ENCODE peak calls at places on chromosomes 7 and 10, in seven cellular contexts. W, P, J, Z, G, F and S are unnamed samples.

GRCh38 chr7:155872678-155873369 is 60.6 kb upstream of the SHH start:
- DNase-seq in P (no peak), Z (no peak), F (no peak), J (no peak), G (no peak), W (peak; percentile 25), S (no peak)

GRCh38 chr7:108449577-108449920 is 6.7 kb downstream of the NRCAM start:
- DNase-seq in W (no peak), P (no peak), J (no peak), F (no peak), G (no peak), Z (no peak), S (no peak)

GRCh38 chr10:71285180-71285545 is 33.9 kb upstream of the SLC29A3 start:
- DNase-seq in W (no peak), P (no peak), J (peak; percentile 36), Z (no peak), F (no peak), G (peak; percentile 47), S (no peak)

GRCh38 chr10:102535481-102536147 is 31.8 kb downstream of the SUFU start:
- DNase-seq in W (no peak), J (no peak), F (no peak), P (no peak), G (no peak), Z (no peak), S (no peak)

GRCh38 chr7:24718977-24719491 is 38.2 kb downstream of the GSDME start:
- DNase-seq in F (peak; percentile 67), Z (no peak), P (no peak), J (no peak), W (peak; percentile 42), G (no peak), S (no peak)

GRCh38 chr10:74810087-74810486 is 16.3 kb upstream of the KAT6B start:
- DNase-seq in F (no peak), Z (no peak), P (no peak), J (no peak), W (no peak), G (no peak), S (no peak)

GRCh38 chr7:32479574-32480200 is 10.5 kb downstream of the LSM5 start:
- DNase-seq in J (peak; percentile 35), P (peak; percentile 67), Z (no peak), F (no peak), W (no peak), G (peak; percentile 82), S (no peak)

GRCh38 chr7:151123485-151124204 is 37.4 kb downstream of the AGAP3 start:
- DNase-seq in G (peak; percentile 84), Z (peak; percentile 91), F (peak; percentile 34), P (peak; percentile 78), J (peak; percentile 82), W (peak; percentile 88), S (no peak)

GRCh38 chr10:120188950-120189349 is 268.1 kb upstream of the PLPP4 start:
- DNase-seq in J (no peak), G (no peak), W (no peak), Z (no peak), P (no peak), F (no peak), S (no peak)

GRCh38 chr7:138917771-138918170 is 63.4 kb downstream of the KIAA1549 start:
- DNase-seq in P (no peak), J (no peak), G (no peak), F (no peak), W (peak; percentile 35), Z (no peak), S (no peak)

DNA sequence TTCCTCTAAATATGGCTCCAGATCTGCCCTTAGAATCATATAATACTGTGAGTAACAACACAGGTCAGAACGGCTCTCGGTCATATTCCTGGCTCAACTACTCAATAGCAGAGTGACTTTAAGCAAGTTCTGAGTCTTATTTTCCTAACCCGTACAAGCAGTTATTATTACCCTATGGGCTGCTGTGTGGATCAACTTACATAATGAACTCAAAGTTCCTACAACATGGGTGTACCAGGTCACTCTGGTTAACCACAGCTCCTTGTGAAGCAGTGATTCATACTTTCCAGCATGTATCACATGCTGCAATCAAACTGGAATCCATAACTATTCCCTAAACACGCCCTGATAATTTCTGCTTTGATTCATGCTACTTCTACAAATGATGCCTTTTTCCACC is 107.3 kb downstream of the LRRN3 start:
- DNase-seq in W (no peak), F (no peak), J (peak; percentile 2), G (peak; percentile 92), Z (no peak), P (peak; percentile 100), S (no peak)
- H3K4me3 ChIP-seq in W (no peak overlapping the region), F (no peak overlapping the region), J (no peak overlapping the region), G (no peak overlapping the region), Z (no peak overlapping the region), P (no peak overlapping the region), S (no peak overlapping the region)

GRCh38 chr10:110859947-110860376 is 11.8 kb upstream of the PDCD4 start:
- DNase-seq in F (no peak), W (no peak), P (no peak), G (peak; percentile 59), Z (peak; percentile 67), J (no peak), S (no peak)

GRCh38 chr10:110857265-110858158 is 14.2 kb upstream of the PDCD4 start:
- DNase-seq in Z (peak; percentile 61), W (peak; percentile 62), F (no peak), P (peak; percentile 82), G (peak; percentile 77), J (peak; percentile 98), S (no peak)

GRCh38 chr10:110860576-110861241 is 11.0 kb upstream of the PDCD4 start:
- DNase-seq in P (peak; percentile 61), Z (peak; percentile 36), W (peak; percentile 79), F (peak; percentile 89), G (no peak), J (peak; percentile 69), S (no peak)

GRCh38 chr10:110859206-110859946 is 12.4 kb upstream of the PDCD4 start:
- DNase-seq in F (no peak), Z (peak; percentile 54), G (no peak), J (no peak), W (peak; percentile 48), P (no peak), S (no peak)

DNA sequence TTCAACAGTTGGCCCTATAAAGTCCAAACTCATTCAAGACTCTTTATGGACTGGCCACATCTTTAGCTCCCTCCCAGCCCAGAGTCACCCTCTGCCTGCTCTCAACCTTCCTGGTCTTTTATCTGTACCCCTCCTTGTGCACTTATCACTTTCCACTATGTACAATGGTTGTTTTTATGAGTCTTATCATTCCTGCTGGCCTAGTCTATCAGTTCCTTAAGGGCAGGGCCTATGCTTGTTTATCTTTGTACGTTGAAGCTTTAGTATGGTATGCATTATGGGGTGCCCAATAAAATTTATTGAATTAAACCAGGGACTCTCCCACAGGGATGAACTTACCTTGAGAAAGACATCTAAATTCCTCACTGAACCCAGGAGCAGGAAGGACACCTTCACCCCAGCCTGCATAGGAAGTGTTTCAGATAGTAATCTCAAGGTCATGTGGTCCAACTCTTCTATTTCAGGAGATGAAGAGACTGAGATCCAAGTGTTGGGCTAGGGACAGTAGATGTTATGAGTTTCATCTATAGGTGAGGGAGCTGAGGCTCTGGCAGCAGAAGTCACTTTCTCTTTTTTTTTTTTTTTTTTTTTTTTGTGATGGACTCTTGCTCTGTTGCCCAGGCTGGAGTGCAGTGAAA is 13.3 kb upstream of the PDCD4 start:
- DNase-seq in F (no peak), G (no peak), W (no peak), Z (no peak), P (no peak), J (peak; percentile 96), S (no peak)
- H3K4me3 ChIP-seq in F (no peak overlapping the region), G (no peak overlapping the region), W (no peak overlapping the region), Z (no peak overlapping the region), P (no peak overlapping the region), J (no peak overlapping the region), S (no peak overlapping the region)

DNA sequence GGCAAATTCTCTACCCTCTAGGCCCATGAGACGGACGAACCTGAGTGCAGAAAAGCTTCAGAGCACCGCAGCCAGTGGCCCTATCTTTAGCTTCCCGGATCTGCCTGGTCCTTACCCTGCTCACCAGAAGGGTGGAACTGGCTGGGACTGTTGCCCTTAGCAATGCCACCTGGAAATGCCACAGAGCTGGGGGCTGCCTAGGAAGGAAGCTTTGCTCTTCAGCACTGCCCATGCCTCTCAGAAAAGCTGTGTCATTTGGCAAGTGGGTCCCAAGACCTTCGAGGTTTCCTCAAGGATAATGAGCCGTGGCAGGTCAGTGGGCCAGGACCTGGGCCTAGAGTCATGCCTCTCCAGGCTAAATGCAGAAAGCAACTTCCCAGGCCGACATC is 2.2 kb upstream of the HOXA10 start:
- DNase-seq in G (no peak), F (no peak), P (no peak), J (no peak), Z (peak; percentile 68), W (no peak), S (no peak)
- H3K4me3 ChIP-seq in G (no peak overlapping the region), F (no peak overlapping the region), P (no peak overlapping the region), J (no peak overlapping the region), Z (peak overlapping the region; percentile 83), W (no peak overlapping the region), S (no peak overlapping the region)

GRCh38 chr7:2411815-2412586 is 8.6 kb downstream of the CHST12 start:
- DNase-seq in W (no peak), P (no peak), J (no peak), Z (no peak), F (no peak), G (no peak), S (no peak)

GRCh38 chr7:2411049-2411448 is 7.6 kb downstream of the CHST12 start:
- DNase-seq in J (no peak), P (no peak), G (no peak), W (no peak), F (no peak), Z (no peak), S (no peak)

GRCh38 chr7:2409745-2410414 is 6.5 kb downstream of the CHST12 start:
- DNase-seq in G (no peak), F (no peak), Z (no peak), J (no peak), P (no peak), W (no peak), S (no peak)

GRCh38 chr7:2416659-2417058 is 13.2 kb downstream of the CHST12 start:
- DNase-seq in G (no peak), P (no peak), J (no peak), Z (no peak), W (no peak), F (no peak), S (no peak)

GRCh38 chr7:2412587-2413201 is 9.3 kb downstream of the CHST12 start:
- DNase-seq in W (no peak), F (no peak), P (no peak), G (no peak), Z (no peak), J (no peak), S (no peak)
- H3K4me3 ChIP-seq in W (no peak overlapping the region), F (no peak overlapping the region), P (no peak overlapping the region), G (no peak overlapping the region), Z (no peak overlapping the region), J (no peak overlapping the region), S (no peak overlapping the region)

GRCh38 chr7:6228865-6229264 is 43.6 kb downstream of the CYTH3 start:
- DNase-seq in F (no peak), Z (no peak), P (no peak), W (no peak), J (no peak), G (peak; percentile 81), S (no peak)
- H3K4me3 ChIP-seq in F (no peak overlapping the region), Z (no peak overlapping the region), P (no peak overlapping the region), W (no peak overlapping the region), J (no peak overlapping the region), G (peak overlapping the region; percentile 33), S (peak overlapping the region; percentile 73)

GRCh38 chr7:113764401-113765035 is 154.3 kb downstream of the PPP1R3A start:
- DNase-seq in J (no peak), G (peak; percentile 7), Z (no peak), F (no peak), W (no peak), P (peak; percentile 72), S (peak; percentile 47)
- H3K4me3 ChIP-seq in J (no peak overlapping the region), G (no peak overlapping the region), Z (no peak overlapping the region), F (no peak overlapping the region), W (no peak overlapping the region), P (no peak overlapping the region), S (peak overlapping the region; percentile 32)